ENCODE peak calls at places on chromosomes 12 and 14, in four cellular contexts. W is astrocyte of the spinal cord, Z is IMR-90, O is dorsolateral prefrontal cortex. E is an unnamed sample.

GRCh38 chr12:47949441-47950341 is 13.7 kb upstream of the TMEM106C start:
- DNase-seq in W (peak), Z (peak), O (no peak), E (peak)

GRCh38 chr14:101906645-101907044 is 57.7 kb upstream of the DYNC1H1 start:
- DNase-seq in W (no peak), Z (no peak), O (no peak), E (no peak)

GRCh38 chr14:100878271-100879146 is 25.0 kb downstream of the RTL1 start:
- DNase-seq in W (no peak), Z (no peak), O (no peak), E (no peak)

GRCh38 chr14:101123639-101124525 is 220.4 kb upstream of the RTL1 start:
- DNase-seq in W (no peak), Z (no peak), O (no peak), E (no peak)

GRCh38 chr14:103058209-103059055 is 1.1 kb upstream of the CDC42BPB start:
- DNase-seq in W (peak), Z (peak), O (no peak), E (no peak)

GRCh38 chr14:83164016-83164415 is 1630.4 kb upstream of the SEL1L start:
- DNase-seq in W (peak), Z (peak), O (no peak), E (peak)

GRCh38 chr12:109307051-109307450 is 2.0 kb downstream of the FOXN4 start:
- DNase-seq in W (no peak), Z (no peak), O (no peak), E (no peak)

GRCh38 chr12:18355429-18355828 is 94.1 kb downstream of the PIK3C2G start:
- DNase-seq in W (no peak), Z (no peak), O (no peak), E (no peak)

GRCh38 chr14:87628129-87628528 is 364.9 kb downstream of the GALC start:
- DNase-seq in W (peak), Z (peak), O (no peak), E (peak)

GRCh38 chr12:64780531-64781373 is 21.5 kb upstream of the GNS start:
- DNase-seq in W (no peak), Z (no peak), O (no peak), E (no peak)

GRCh38 chr12:94244165-94245133 is 96.1 kb downstream of the PLXNC1 start:
- DNase-seq in W (no peak), Z (no peak), O (no peak), E (no peak)

GRCh38 chr14:99624971-99625370 is 20.0 kb upstream of the HHIPL1 start:
- DNase-seq in W (no peak), Z (no peak), O (no peak), E (no peak)

GRCh38 chr12:121578230-121579189 is 2.3 kb downstream of the KDM2B start:
- DNase-seq in W (no peak), Z (peak), O (no peak), E (peak)

GRCh38 chr14:66045572-66046021 is 440.6 kb upstream of the CCDC196 start:
- DNase-seq in W (no peak), Z (no peak), O (no peak), E (peak)

GRCh38 chr14:60512952-60513554 is 4.1 kb downstream of the SIX6 start:
- DNase-seq in W (no peak), Z (no peak), O (no peak), E (no peak)

GRCh38 chr14:60510254-60510975 is 1.5 kb downstream of the SIX6 start:
- DNase-seq in W (no peak), Z (no peak), O (no peak), E (no peak)

GRCh38 chr14:60508707-60509437 is at the start of gene SIX6:
- DNase-seq in W (no peak), Z (peak), O (no peak), E (peak)

GRCh38 chr14:60509438-60510253 is 700 bp downstream of the SIX6 start:
- DNase-seq in W (no peak), Z (no peak), O (no peak), E (no peak)

GRCh38 chr14:60510976-60511599 is 2.1 kb downstream of the SIX6 start:
- DNase-seq in W (no peak), Z (no peak), O (no peak), E (no peak)
- H3K4me3 ChIP-seq in W (no peak), Z (no peak), O (no peak), E (no peak)

GRCh38 chr12:68405292-68405900 is 73.2 kb upstream of the MDM1 start:
- DNase-seq in W (no peak), Z (no peak), O (no peak), E (peak)

GRCh38 chr12:68402422-68402821 is 70.3 kb upstream of the MDM1 start:
- DNase-seq in W (no peak), Z (no peak), O (no peak), E (no peak)

GRCh38 chr12:68403296-68403695 is 71.1 kb upstream of the MDM1 start:
- DNase-seq in W (no peak), Z (no peak), O (no peak), E (no peak)

GRCh38 chr12:68403711-68404110 is 71.5 kb upstream of the MDM1 start:
- DNase-seq in W (no peak), Z (no peak), O (no peak), E (no peak)

DNA sequence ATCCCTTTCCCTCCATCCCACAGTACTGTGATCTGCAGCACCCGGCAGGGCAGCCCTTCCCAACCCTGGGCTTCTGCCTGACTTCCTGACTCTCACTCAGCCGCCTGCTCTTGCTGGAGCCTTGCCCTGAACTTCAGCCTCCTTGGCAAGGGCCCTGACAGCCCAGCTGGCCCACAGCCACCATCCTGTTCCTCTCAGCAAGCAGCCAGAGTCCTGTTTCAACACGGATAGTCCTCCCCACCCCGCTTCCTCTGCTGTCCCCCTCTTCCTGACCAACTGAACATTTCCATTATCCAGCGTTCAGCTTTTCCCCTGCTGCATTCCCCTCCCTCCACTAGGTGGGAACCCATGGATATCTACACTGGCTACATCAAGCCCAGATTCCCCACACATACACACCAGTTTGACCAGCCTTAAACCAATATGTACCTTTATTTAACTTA is 74.0 kb upstream of the MDM1 start:
- DNase-seq in W (peak), Z (peak), O (peak), E (peak)
- TF ChIP-seq CTCF in W (peak), Z (peak), O (no peak), E (peak)

GRCh38 chr12:76489737-76490136 is 69.8 kb downstream of the OSBPL8 start:
- DNase-seq in W (peak), Z (peak), O (no peak), E (peak)
- H3K4me3 ChIP-seq in W (no peak), Z (no peak), O (no peak), E (no peak)

GRCh38 chr12:81329088-81329487 is 251.2 kb downstream of the ACSS3 start:
- DNase-seq in W (no peak), Z (peak), O (no peak), E (peak)
- TF ChIP-seq CTCF in W (peak), Z (no peak), O (no peak), E (peak)

GRCh38 chr12:26229910-26230309 is 34.5 kb downstream of the SSPN start:
- DNase-seq in W (peak), Z (no peak), O (no peak), E (no peak)

GRCh38 chr12:26226119-26226518 is 30.7 kb downstream of the SSPN start:
- DNase-seq in W (no peak), Z (no peak), O (no peak), E (no peak)

GRCh38 chr12:26227376-26227775 is 32.0 kb downstream of the SSPN start:
- DNase-seq in W (no peak), Z (no peak), O (no peak), E (no peak)

GRCh38 chr12:26224657-26225056 is 29.3 kb downstream of the SSPN start:
- DNase-seq in W (no peak), Z (no peak), O (no peak), E (no peak)

GRCh38 chr12:26226629-26227375 is 31.4 kb downstream of the SSPN start:
- DNase-seq in W (peak), Z (no peak), O (peak), E (no peak)
- H3K4me3 ChIP-seq in W (peak), Z (peak), O (peak), E (peak)

E was measured in fibroblast of pulmonary artery.